ENCODE peak calls at places on chromosomes 12 and 14, in six cellular contexts. E, F, L, P, N and O are unnamed samples.

GRCh38 chr14:50920482-50921225 is 23.6 kb downstream of the PYGL start:
- DNase-seq in E (no peak), F (no peak), L (no peak), P (no peak), N (no peak), O (no peak)

GRCh38 chr12:53046655-53047220 is 3.1 kb upstream of the TNS2 start:
- DNase-seq in E (peak), F (peak), L (no peak), P (peak), N (peak), O (no peak)

GRCh38 chr14:61527325-61528100 is 167.8 kb upstream of the HIF1A start:
- DNase-seq in E (no peak), F (no peak), L (peak), P (no peak), N (no peak), O (no peak)

GRCh38 chr14:88551094-88551870 is 3.5 kb downstream of the PTPN21 start:
- DNase-seq in E (no peak), F (no peak), L (peak), P (peak), N (peak), O (peak)

GRCh38 chr12:65203376-65203775 is 34.0 kb downstream of the LEMD3 start:
- DNase-seq in E (no peak), F (no peak), L (no peak), P (no peak), N (no peak), O (no peak)

GRCh38 chr14:69712637-69713088 is 54.3 kb upstream of the SRSF5 start:
- DNase-seq in E (no peak), F (peak), L (no peak), P (peak), N (peak), O (peak)

GRCh38 chr12:79688376-79689040 is 2.3 kb downstream of the PAWR start:
- DNase-seq in E (no peak), F (no peak), L (no peak), P (no peak), N (no peak), O (no peak)

GRCh38 chr12:100234591-100235304 is 32.1 kb downstream of the DEPDC4 start:
- DNase-seq in E (peak), F (no peak), L (peak), P (no peak), N (no peak), O (no peak)

GRCh38 chr12:123069436-123070266 is 81.2 kb downstream of the PITPNM2 start:
- DNase-seq in E (no peak), F (no peak), L (no peak), P (no peak), N (no peak), O (no peak)

GRCh38 chr14:80426686-80427085 is 215.4 kb upstream of the DIO2 start:
- DNase-seq in E (no peak), F (no peak), L (no peak), P (no peak), N (no peak), O (no peak)

GRCh38 chr14:89481167-89481566 is 64.1 kb upstream of the FOXN3 start:
- DNase-seq in E (no peak), F (no peak), L (no peak), P (peak), N (peak), O (peak)

GRCh38 chr14:59254146-59254910 is 65.9 kb downstream of the DAAM1 start:
- DNase-seq in E (no peak), F (no peak), L (peak), P (peak), N (peak), O (no peak)

GRCh38 chr12:54270345-54270744 is 9.6 kb downstream of the CBX5 start:
- DNase-seq in E (no peak), F (no peak), L (no peak), P (no peak), N (no peak), O (no peak)

DNA sequence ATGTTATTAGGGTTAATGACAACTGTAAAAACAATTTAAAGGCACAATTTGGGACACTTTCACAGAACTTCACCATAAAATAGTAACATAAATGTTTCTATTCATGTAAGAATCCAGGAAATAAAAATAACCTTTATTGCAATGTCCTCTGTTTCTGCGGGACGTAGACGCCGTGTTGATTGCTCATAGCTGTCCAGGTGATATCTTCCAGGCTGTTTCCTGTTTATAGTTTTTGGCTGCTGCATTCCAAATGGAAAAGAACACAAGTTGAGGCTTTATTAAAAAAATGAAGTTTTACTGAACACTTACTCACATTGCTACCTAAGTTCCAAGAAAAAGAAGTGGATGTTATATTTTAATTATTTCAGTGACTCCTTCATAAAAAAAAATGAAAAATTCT is 58.6 kb downstream of the ABCC9 start:
- DNase-seq in E (no peak), F (no peak), L (no peak), P (no peak), N (no peak), O (no peak)
- H3K27ac ChIP-seq in E (no peak), F (no peak), L (no peak), P (no peak), N (no peak), O (no peak)

DNA sequence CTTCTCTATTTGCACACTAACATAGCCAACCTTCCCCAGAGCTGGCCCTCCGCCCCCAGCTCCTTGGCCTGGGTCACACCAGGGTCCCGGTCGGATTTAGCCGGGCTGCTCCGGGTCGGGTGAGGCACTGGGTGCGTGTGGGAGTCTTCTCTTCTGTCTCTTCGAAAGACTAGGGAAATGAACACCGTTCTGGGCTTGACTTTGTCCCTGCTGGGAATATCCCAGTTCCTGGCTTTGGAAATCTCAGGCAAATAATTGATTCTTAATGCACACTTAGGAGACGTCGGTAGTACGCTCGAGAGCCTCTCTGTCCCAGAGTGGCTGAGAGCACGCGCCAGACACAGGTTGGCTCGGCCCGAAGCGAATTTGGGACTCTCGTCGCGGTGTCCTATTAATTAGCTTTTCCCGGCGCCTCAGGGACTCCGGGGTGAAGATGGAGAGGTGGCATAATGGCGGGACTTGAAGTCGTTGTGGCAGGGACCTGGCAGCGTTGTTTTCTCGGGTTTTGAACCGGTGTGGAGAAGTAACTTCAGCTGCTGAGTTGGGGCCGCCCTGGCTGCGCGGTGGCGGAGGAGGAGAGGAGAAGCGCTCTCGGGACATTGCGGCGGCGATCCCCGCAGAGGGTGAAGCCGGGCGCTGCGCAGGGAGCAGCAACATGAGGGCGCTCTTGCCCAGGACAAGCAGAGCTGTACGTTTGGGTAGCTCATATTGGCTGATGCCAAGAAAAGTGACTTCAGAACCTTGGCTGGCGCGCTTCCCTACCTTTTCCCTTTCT is 7.5 kb downstream of the FOXG1 start:
- DNase-seq in E (no peak), F (no peak), L (peak), P (no peak), N (no peak), O (no peak)
- TF ChIP-seq CTCF in E (no peak), F (no peak), L (peak), P (no peak), N (peak), O (no peak)

GRCh38 chr14:96104469-96105057 is 65.4 kb downstream of the C14orf132 start:
- DNase-seq in E (no peak), F (no peak), L (no peak), P (peak), N (peak), O (no peak)

GRCh38 chr14:96103560-96104460 is 64.6 kb downstream of the C14orf132 start:
- DNase-seq in E (no peak), F (no peak), L (no peak), P (no peak), N (no peak), O (no peak)

GRCh38 chr14:96105089-96105920 is 66.1 kb downstream of the C14orf132 start:
- DNase-seq in E (no peak), F (no peak), L (no peak), P (no peak), N (no peak), O (no peak)

GRCh38 chr14:96102071-96102856 is 63.1 kb downstream of the C14orf132 start:
- DNase-seq in E (no peak), F (no peak), L (no peak), P (no peak), N (no peak), O (no peak)

DNA sequence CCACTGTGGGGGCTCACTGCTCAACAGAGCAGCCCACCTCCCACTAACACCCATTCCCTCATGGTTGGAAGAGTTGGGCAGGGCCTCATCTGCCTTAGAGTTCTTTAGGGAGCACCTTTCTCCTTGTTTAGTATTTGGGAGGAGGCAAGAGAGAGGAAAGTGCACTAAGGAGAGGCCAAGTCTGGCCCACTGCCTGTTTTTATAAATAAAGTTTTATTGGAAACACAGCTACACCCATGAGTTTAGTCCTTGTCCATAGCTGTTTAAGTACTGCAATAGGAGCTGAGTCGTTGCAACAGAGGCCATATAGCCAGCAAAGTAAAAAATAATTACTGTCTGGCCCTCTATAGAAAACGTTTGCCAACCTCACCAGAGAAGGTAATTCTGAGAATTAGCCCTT is 63.9 kb downstream of the C14orf132 start:
- DNase-seq in E (no peak), F (no peak), L (no peak), P (no peak), N (no peak), O (no peak)
- H3K27ac ChIP-seq in E (no peak), F (no peak), L (no peak), P (peak), N (peak), O (no peak)

GRCh38 chr12:51342416-51342815 is 4.1 kb downstream of the CELA1 start:
- DNase-seq in E (no peak), F (no peak), L (no peak), P (no peak), N (no peak), O (no peak)

GRCh38 chr12:51343201-51343600 is 3.3 kb downstream of the CELA1 start:
- DNase-seq in E (no peak), F (no peak), L (no peak), P (no peak), N (no peak), O (no peak)

GRCh38 chr12:51335931-51336330 is 10.5 kb downstream of the CELA1 start:
- DNase-seq in E (no peak), F (no peak), L (no peak), P (no peak), N (no peak), O (no peak)

GRCh38 chr12:51341259-51342007 is 5.0 kb downstream of the CELA1 start:
- DNase-seq in E (peak), F (peak), L (peak), P (peak), N (peak), O (no peak)

GRCh38 chr12:51339750-51340149 is 6.7 kb downstream of the CELA1 start:
- DNase-seq in E (no peak), F (no peak), L (no peak), P (no peak), N (no peak), O (peak)
- TF ChIP-seq CTCF in E (no peak), F (no peak), L (no peak), P (no peak), N (no peak), O (no peak)

GRCh38 chr12:10395390-10395998 is 5.7 kb upstream of the KLRK1 start:
- DNase-seq in E (peak), F (no peak), L (no peak), P (no peak), N (peak), O (no peak)
- H3K27ac ChIP-seq in E (peak), F (no peak), L (no peak), P (peak), N (peak), O (peak)

GRCh38 chr14:20904393-20905029 is 13.3 kb downstream of the RNASE3 start:
- DNase-seq in E (no peak), F (no peak), L (peak), P (no peak), N (no peak), O (no peak)
- TF ChIP-seq CTCF in E (no peak), F (peak), L (peak), P (no peak), N (no peak), O (no peak)

GRCh38 chr14:71244341-71244740 is 337.1 kb downstream of the PCNX1 start:
- DNase-seq in E (no peak), F (no peak), L (no peak), P (no peak), N (no peak), O (no peak)
- H3K27ac ChIP-seq in E (no peak), F (no peak), L (no peak), P (no peak), N (no peak), O (no peak)